ENCODE peak calls at places on chromosomes 3 and 15, in six cellular contexts. U is HCT116, Q is ovary, Y is HepG2, H is spleen, N is breast epithelium. L is an unnamed sample.

GRCh38 chr3:72127213-72127612 is 342.3 kb upstream of the PROK2 start:
- DNase-seq in N (no peak), Q (no peak), H (no peak), U (no peak), Y (no peak), L (no peak)

GRCh38 chr15:41511331-41512077 is 2.1 kb downstream of the LTK start:
- DNase-seq in Q (no peak), H (no peak), U (no peak), N (no peak), Y (no peak), L (no peak)

GRCh38 chr3:130242850-130243569 is 102.5 kb upstream of the COL6A5 start:
- DNase-seq in Q (no peak), Y (peak; percentile 9), H (no peak), U (no peak), N (no peak), L (peak; percentile 17)

GRCh38 chr3:10273697-10274305 is 18.9 kb downstream of the GHRL start:
- DNase-seq in Q (peak; percentile 9), H (no peak), U (no peak), N (no peak), Y (no peak), L (no peak)

GRCh38 chr15:26475554-26475953 is 297.3 kb downstream of the GABRB3 start:
- DNase-seq in Q (no peak), N (no peak), U (no peak), Y (no peak), H (no peak), L (no peak)

GRCh38 chr3:125594581-125595011 is 701 bp downstream of the OSBPL11 start:
- DNase-seq in N (no peak), U (no peak), Q (peak; percentile 37), H (peak; percentile 84), Y (no peak), L (no peak)

GRCh38 chr3:34890247-34890646 is 749.1 kb upstream of the ARPP21 start:
- DNase-seq in U (no peak), Y (no peak), H (no peak), N (no peak), Q (no peak), L (no peak)

GRCh38 chr3:52248816-52249547 is 3.4 kb downstream of the PPM1M start:
- DNase-seq in N (no peak), U (no peak), Y (no peak), H (peak; percentile 77), Q (no peak), L (peak; percentile 38)

GRCh38 chr3:152272771-152273242 is 4.1 kb downstream of the MBNL1 start:
- DNase-seq in U (no peak), Y (no peak), Q (no peak), N (no peak), H (no peak), L (peak; percentile 87)

GRCh38 chr3:136750922-136751258 is 1.3 kb downstream of the STAG1 start:
- DNase-seq in H (no peak), Q (no peak), Y (no peak), N (no peak), U (no peak), L (no peak)

GRCh38 chr3:126051741-126052140 is 32.2 kb downstream of the SLC41A3 start:
- DNase-seq in U (no peak), Q (no peak), N (no peak), H (no peak), Y (no peak), L (no peak)

GRCh38 chr15:85289677-85290365 is 90.6 kb upstream of the AKAP13 start:
- DNase-seq in U (peak; percentile 58), Q (no peak), H (no peak), Y (peak; percentile 13), N (no peak), L (peak; percentile 46)

GRCh38 chr3:15268033-15268631 is 62.1 kb downstream of the CAPN7 start:
- DNase-seq in H (peak; percentile 95), U (peak; percentile 65), N (peak; percentile 78), Q (peak; percentile 90), Y (peak; percentile 59), L (peak; percentile 79)

GRCh38 chr3:15267502-15267901 is 61.5 kb downstream of the CAPN7 start:
- DNase-seq in Q (no peak), U (no peak), H (no peak), N (no peak), Y (no peak), L (no peak)

GRCh38 chr3:15271030-15271429 is 61.4 kb downstream of the SH3BP5 start:
- DNase-seq in Y (no peak), H (no peak), N (no peak), U (no peak), Q (no peak), L (no peak)

GRCh38 chr3:15271785-15272381 is 60.5 kb downstream of the SH3BP5 start:
- DNase-seq in U (no peak), Q (no peak), N (no peak), H (peak; percentile 92), Y (no peak), L (no peak)

DNA sequence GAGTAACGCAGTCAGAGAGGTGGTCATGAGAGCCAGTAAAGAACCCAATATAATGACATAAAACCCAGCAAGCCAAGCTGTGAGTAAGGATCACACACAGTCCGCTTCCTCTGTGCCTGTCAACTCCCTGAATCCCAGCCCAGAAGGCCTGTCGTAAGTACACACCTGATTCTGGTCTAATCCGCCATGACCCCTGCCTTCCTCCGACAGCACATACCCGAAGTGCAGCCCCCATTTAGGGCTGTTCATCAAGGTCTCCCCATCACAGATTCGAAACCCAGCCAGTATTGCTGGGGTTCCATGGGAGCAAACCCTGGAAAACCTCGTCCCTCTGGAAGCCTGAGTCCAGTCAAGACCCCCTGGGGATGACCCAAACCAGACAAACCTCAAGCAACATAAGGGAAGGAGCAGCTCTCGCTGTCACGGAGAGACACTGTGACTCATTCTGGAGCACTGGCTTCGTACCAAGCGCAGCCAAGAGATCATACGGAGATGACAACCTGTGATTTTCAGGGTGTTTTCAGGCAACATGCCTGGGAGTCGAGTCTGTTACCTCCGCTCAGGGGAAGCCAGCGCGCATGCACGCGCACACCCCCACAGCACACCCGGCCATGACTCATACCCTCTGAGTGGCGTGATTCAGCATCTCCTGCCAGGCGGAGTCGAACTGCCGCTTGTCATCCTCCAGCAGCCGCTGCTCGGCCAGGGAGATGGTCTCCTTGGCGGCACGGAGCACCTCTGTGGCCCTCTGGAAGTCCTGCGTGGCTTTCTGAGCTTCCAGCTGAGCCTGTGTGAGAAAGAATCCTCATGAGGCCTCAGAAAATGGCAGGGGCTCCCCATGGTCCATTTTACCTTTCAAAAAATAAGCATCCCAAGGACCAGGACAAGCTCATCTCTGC is 63.0 kb downstream of the SH3BP5 start:
- DNase-seq in N (peak; percentile 86), H (peak; percentile 95), Q (peak; percentile 85), Y (no peak), U (peak; percentile 78), L (peak; percentile 94)
- TF ChIP-seq POLR2A in N (no peak), H (no peak), Q (no peak), Y (no peak), U (no peak), L (peak; percentile 48)

DNA sequence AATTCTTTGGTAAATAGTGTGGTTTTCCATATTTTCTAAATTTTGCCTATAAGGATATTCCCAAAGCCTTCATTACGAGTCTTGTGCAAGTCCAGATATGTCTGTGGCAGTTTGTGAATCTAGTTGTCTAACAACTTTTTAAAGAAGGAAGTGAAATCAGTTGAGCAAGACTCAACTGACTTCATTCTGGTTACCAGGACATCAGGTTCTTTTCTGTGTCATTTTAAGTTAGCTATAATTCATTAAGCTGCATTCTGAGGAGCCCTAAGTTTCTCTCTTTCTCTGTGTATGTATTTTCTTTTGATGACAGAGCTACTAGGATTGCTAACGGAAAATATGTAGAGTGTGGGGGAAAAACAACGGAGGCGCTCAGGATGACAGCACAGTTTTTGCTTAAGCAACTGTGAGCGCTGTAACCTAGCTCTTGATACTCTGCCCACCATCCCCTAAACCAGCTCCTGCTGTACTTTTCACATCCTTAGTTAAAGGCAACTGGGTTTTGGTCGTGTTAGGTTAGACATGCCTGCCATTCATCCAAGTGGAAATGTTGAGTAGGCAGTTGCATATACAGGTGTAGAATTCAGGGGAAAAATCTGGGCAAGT is 9.1 kb downstream of the MFSD1 start:
- DNase-seq in N (no peak), U (no peak), Y (no peak), H (no peak), Q (no peak), L (no peak)
- H3K36me3 ChIP-seq in N (no peaks in the 10 kb centered on the region), U (no peaks in the 10 kb centered on the region), Y (peaks cover 4% of the 10 kb centered on the region), H (peaks cover 10% of the 10 kb centered on the region), Q (no peaks in the 10 kb centered on the region), L (peaks cover 14% of the 10 kb centered on the region)

GRCh38 chr3:138559134-138559533 is 34.9 kb downstream of the CEP70 start:
- DNase-seq in H (no peak), Y (no peak), U (no peak), Q (no peak), N (no peak), L (no peak)
- TF ChIP-seq POLR2A in H (no peak), Y (no peak), U (no peak), Q (no peak), N (no peak), L (no peak)

GRCh38 chr3:64494530-64494929 is 193.3 kb downstream of the ADAMTS9 start:
- DNase-seq in H (no peak), N (no peak), Q (no peak), Y (no peak), U (no peak), L (no peak)
- H3K36me3 ChIP-seq in H (no peaks in the 10 kb centered on the region), N (no peaks in the 10 kb centered on the region), Q (no peaks in the 10 kb centered on the region), Y (no peaks in the 10 kb centered on the region), U (no peaks in the 10 kb centered on the region), L (no peaks in the 10 kb centered on the region)

L was measured in endothelial cell of umbilical vein.